ENCODE peak calls at places on chromosomes 4 and X, in eight cellular contexts. H, K, F, U, T, I, O and G are unnamed samples.

GRCh38 chr4:3440979-3441500 is 728 bp upstream of the HGFAC start:
- DNase-seq in H (no peak), K (no peak), F (no peak), U (no peak), T (no peak), I (no peak), O (no peak), G (no peak)

GRCh38 chr4:114005569-114006442 is 26.4 kb upstream of the ARSJ start:
- DNase-seq in H (no peak), K (peak), F (peak), U (no peak), T (no peak), I (peak), O (no peak), G (no peak)

GRCh38 chr4:20028694-20029093 is 223.0 kb upstream of the SLIT2 start:
- DNase-seq in H (no peak), K (peak), F (no peak), U (no peak), T (no peak), I (no peak), O (no peak), G (no peak)

GRCh38 chr4:102390438-102390837 is 45.2 kb upstream of the SLC39A8 start:
- DNase-seq in H (no peak), K (peak), F (no peak), U (peak), T (no peak), I (no peak), O (no peak), G (no peak)

GRCh38 chr4:25484243-25484721 is 107.2 kb downstream of the ANAPC4 start:
- DNase-seq in H (no peak), K (no peak), F (no peak), U (no peak), T (no peak), I (no peak), O (no peak), G (no peak)

GRCh38 chr4:166421556-166422156 is 548.6 kb downstream of the TLL1 start:
- DNase-seq in H (no peak), K (peak), F (no peak), U (no peak), T (no peak), I (no peak), O (no peak), G (no peak)

GRCh38 chr4:15294202-15294601 is 133.6 kb upstream of the C1QTNF7 start:
- DNase-seq in H (no peak), K (no peak), F (no peak), U (no peak), T (no peak), I (no peak), O (no peak), G (no peak)

GRCh38 chrX:47846070-47846469 is 9.4 kb downstream of the ZNF81 start:
- DNase-seq in H (no peak), K (no peak), F (no peak), U (no peak), T (no peak), I (no peak), O (no peak), G (no peak)

GRCh38 chr4:13722649-13723048 is 95.1 kb upstream of the BOD1L1 start:
- DNase-seq in H (no peak), K (no peak), F (no peak), U (no peak), T (no peak), I (no peak), O (no peak), G (no peak)

GRCh38 chr4:85761803-85762202 is 286.9 kb downstream of the ARHGAP24 start:
- DNase-seq in H (no peak), K (peak), F (peak), U (no peak), T (no peak), I (no peak), O (no peak), G (no peak)

GRCh38 chrX:418927-419729 is 32.4 kb upstream of the PPP2R3B start:
- DNase-seq in H (no peak), K (no peak), F (no peak), U (no peak), T (no peak), I (no peak), O (no peak), G (no peak)

GRCh38 chr4:3873446-3874415 is 107.5 kb downstream of the ADRA2C start:
- DNase-seq in H (no peak), K (no peak), F (no peak), U (no peak), T (no peak), I (no peak), O (no peak), G (no peak)

GRCh38 chr4:22345678-22346077 is 170.2 kb downstream of the ADGRA3 start:
- DNase-seq in H (no peak), K (no peak), F (no peak), U (no peak), T (no peak), I (no peak), O (no peak), G (no peak)

GRCh38 chrX:22395372-22395771 is 122.7 kb downstream of the CBLL2 start:
- DNase-seq in H (no peak), K (peak), F (no peak), U (no peak), T (no peak), I (no peak), O (no peak), G (no peak)

GRCh38 chr4:182908124-182908523 is 9.1 kb downstream of the DCTD start:
- DNase-seq in H (no peak), K (no peak), F (no peak), U (no peak), T (no peak), I (no peak), O (no peak), G (no peak)

GRCh38 chr4:142696334-142697122 is 149.6 kb downstream of the INPP4B start:
- DNase-seq in H (no peak), K (no peak), F (no peak), U (no peak), T (no peak), I (no peak), O (no peak), G (no peak)

GRCh38 chr4:113276448-113277158 is 227.2 kb downstream of the ANK2 start:
- DNase-seq in H (no peak), K (no peak), F (no peak), U (no peak), T (no peak), I (no peak), O (no peak), G (no peak)

GRCh38 chr4:1421650-1422049 is 15.4 kb upstream of the NKX1-1 start:
- DNase-seq in H (no peak), K (no peak), F (no peak), U (no peak), T (no peak), I (no peak), O (no peak), G (no peak)

GRCh38 chrX:153333271-153333670 is 682 bp upstream of the ZNF275 start:
- DNase-seq in H (no peak), K (peak), F (no peak), U (no peak), T (no peak), I (no peak), O (no peak), G (no peak)

GRCh38 chr4:13865871-13866669 is 238.5 kb upstream of the BOD1L1 start:
- DNase-seq in H (no peak), K (no peak), F (no peak), U (no peak), T (no peak), I (no peak), O (no peak), G (no peak)

GRCh38 chrX:130024127-130024526 is 41.7 kb downstream of the BCORL1 start:
- DNase-seq in H (peak), K (peak), F (peak), U (peak), T (peak), I (peak), O (no peak), G (peak)

GRCh38 chr4:86977621-86978184 is 42.9 kb downstream of the AFF1 start:
- DNase-seq in H (no peak), K (peak), F (no peak), U (peak), T (no peak), I (no peak), O (no peak), G (no peak)

GRCh38 chr4:75741027-75741426 is 16.6 kb downstream of the USO1 start:
- DNase-seq in H (no peak), K (no peak), F (no peak), U (no peak), T (no peak), I (no peak), O (no peak), G (no peak)

GRCh38 chr4:131547506-131547981 is 1601.5 kb upstream of the PCDH10 start:
- DNase-seq in H (no peak), K (no peak), F (no peak), U (no peak), T (no peak), I (no peak), O (no peak), G (no peak)

GRCh38 chr4:73127839-73128448 is 58.4 kb upstream of the COX18 start:
- DNase-seq in H (peak), K (peak), F (peak), U (no peak), T (no peak), I (peak), O (peak), G (no peak)

GRCh38 chrX:108036298-108036973 is 8.4 kb upstream of the VSIG1 start:
- DNase-seq in H (no peak), K (peak), F (no peak), U (no peak), T (no peak), I (no peak), O (no peak), G (no peak)

GRCh38 chr4:5051210-5051691 is at the start of gene STK32B:
- DNase-seq in H (peak), K (peak), F (peak), U (peak), T (no peak), I (no peak), O (no peak), G (no peak)

GRCh38 chr4:3607690-3608514 is 75.7 kb upstream of the LRPAP1 start:
- DNase-seq in H (no peak), K (no peak), F (peak), U (no peak), T (no peak), I (no peak), O (peak), G (no peak)

GRCh38 chr4:162509333-162509732 is 345.5 kb upstream of the FSTL5 start:
- DNase-seq in H (no peak), K (no peak), F (no peak), U (no peak), T (no peak), I (no peak), O (no peak), G (no peak)

GRCh38 chrX:19532709-19533108 is 17.4 kb upstream of the MAP3K15 start:
- DNase-seq in H (no peak), K (no peak), F (no peak), U (no peak), T (no peak), I (no peak), O (no peak), G (no peak)